ENCODE peak calls at places on chromosomes 12 and 14, in seven cellular contexts. One of them, this sample, is unnamed.

GRCh38 chr12:24374452-24374851 is 425.0 kb upstream of the SOX5 start:
- DNase-seq in hepatocyte: no peak
- DNase-seq in CD8-positive, alpha-beta T cell: no peak
- DNase-seq in GM23338: no peak
- DNase-seq in lower lobe of right lung: no peak
- DNase-seq in stomach: no peak
- DNase-seq in tibial artery: no peak
- DNase-seq in this sample: no peak

GRCh38 chr14:101226265-101226602 is 322.7 kb upstream of the RTL1 start:
- DNase-seq in hepatocyte: no peak
- DNase-seq in CD8-positive, alpha-beta T cell: no peak
- DNase-seq in GM23338: no peak
- DNase-seq in lower lobe of right lung: no peak
- DNase-seq in stomach: no peak
- DNase-seq in tibial artery: no peak
- DNase-seq in this sample: no peak

GRCh38 chr14:67469954-67470353 is 18.6 kb downstream of the TMEM229B start:
- DNase-seq in hepatocyte: no peak
- DNase-seq in CD8-positive, alpha-beta T cell: no peak
- DNase-seq in GM23338: no peak
- DNase-seq in lower lobe of right lung: no peak
- DNase-seq in stomach: no peak
- DNase-seq in tibial artery: no peak
- DNase-seq in this sample: no peak

GRCh38 chr12:11133816-11134215 is 628 bp downstream of the TAS2R30 start:
- DNase-seq in hepatocyte: no peak
- DNase-seq in CD8-positive, alpha-beta T cell: no peak
- DNase-seq in GM23338: no peak
- DNase-seq in lower lobe of right lung: no peak
- DNase-seq in stomach: no peak
- DNase-seq in tibial artery: no peak
- DNase-seq in this sample: no peak

GRCh38 chr14:90544566-90544965 is 147.7 kb downstream of the CALM1 start:
- DNase-seq in hepatocyte: no peak
- DNase-seq in CD8-positive, alpha-beta T cell: no peak
- DNase-seq in GM23338: no peak
- DNase-seq in lower lobe of right lung: no peak
- DNase-seq in stomach: no peak
- DNase-seq in tibial artery: no peak
- DNase-seq in this sample: no peak

GRCh38 chr12:24553259-24553658 is 395.6 kb downstream of the BCAT1 start:
- DNase-seq in hepatocyte: no peak
- DNase-seq in CD8-positive, alpha-beta T cell: no peak
- DNase-seq in GM23338: no peak
- DNase-seq in lower lobe of right lung: no peak
- DNase-seq in stomach: no peak
- DNase-seq in tibial artery: no peak
- DNase-seq in this sample: no peak

GRCh38 chr12:103846415-103846814 is 5.4 kb upstream of the NT5DC3 start:
- DNase-seq in hepatocyte: no peak
- DNase-seq in CD8-positive, alpha-beta T cell: no peak
- DNase-seq in GM23338: no peak
- DNase-seq in lower lobe of right lung: no peak
- DNase-seq in stomach: no peak
- DNase-seq in tibial artery: no peak
- DNase-seq in this sample: no peak

GRCh38 chr14:32354716-32355115 is 25.6 kb downstream of the AKAP6 start:
- DNase-seq in hepatocyte: no peak
- DNase-seq in CD8-positive, alpha-beta T cell: no peak
- DNase-seq in GM23338: peak; percentile 24
- DNase-seq in lower lobe of right lung: no peak
- DNase-seq in stomach: no peak
- DNase-seq in tibial artery: no peak
- DNase-seq in this sample: no peak

GRCh38 chr14:60195179-60195810 is 30.1 kb upstream of the DHRS7 start:
- DNase-seq in hepatocyte: no peak
- DNase-seq in CD8-positive, alpha-beta T cell: no peak
- DNase-seq in GM23338: peak; percentile 47
- DNase-seq in lower lobe of right lung: no peak
- DNase-seq in stomach: no peak
- DNase-seq in tibial artery: no peak
- DNase-seq in this sample: no peak

GRCh38 chr14:92698393-92698792 is 50.0 kb downstream of the LGMN start:
- DNase-seq in hepatocyte: no peak
- DNase-seq in CD8-positive, alpha-beta T cell: no peak
- DNase-seq in GM23338: no peak
- DNase-seq in lower lobe of right lung: no peak
- DNase-seq in stomach: no peak
- DNase-seq in tibial artery: no peak
- DNase-seq in this sample: no peak

GRCh38 chr12:43336962-43337555 is 214.9 kb downstream of the ADAMTS20 start:
- DNase-seq in hepatocyte: peak; percentile 21
- DNase-seq in CD8-positive, alpha-beta T cell: no peak
- DNase-seq in GM23338: peak; percentile 57
- DNase-seq in lower lobe of right lung: no peak
- DNase-seq in stomach: no peak
- DNase-seq in tibial artery: no peak
- DNase-seq in this sample: no peak

GRCh38 chr12:1812650-1813302 is 7.6 kb upstream of the LRTM2 start:
- DNase-seq in hepatocyte: peak; percentile 62
- DNase-seq in CD8-positive, alpha-beta T cell: no peak
- DNase-seq in GM23338: no peak
- DNase-seq in lower lobe of right lung: peak; percentile 76
- DNase-seq in stomach: peak; percentile 39
- DNase-seq in tibial artery: no peak
- DNase-seq in this sample: no peak

GRCh38 chr12:20367731-20368652 is at the start of gene PDE3A:
- DNase-seq in hepatocyte: peak; percentile 82
- DNase-seq in CD8-positive, alpha-beta T cell: no peak
- DNase-seq in GM23338: peak; percentile 93
- DNase-seq in lower lobe of right lung: peak; percentile 50
- DNase-seq in stomach: no peak
- DNase-seq in tibial artery: peak; percentile 89
- DNase-seq in this sample: peak; percentile 22

DNA sequence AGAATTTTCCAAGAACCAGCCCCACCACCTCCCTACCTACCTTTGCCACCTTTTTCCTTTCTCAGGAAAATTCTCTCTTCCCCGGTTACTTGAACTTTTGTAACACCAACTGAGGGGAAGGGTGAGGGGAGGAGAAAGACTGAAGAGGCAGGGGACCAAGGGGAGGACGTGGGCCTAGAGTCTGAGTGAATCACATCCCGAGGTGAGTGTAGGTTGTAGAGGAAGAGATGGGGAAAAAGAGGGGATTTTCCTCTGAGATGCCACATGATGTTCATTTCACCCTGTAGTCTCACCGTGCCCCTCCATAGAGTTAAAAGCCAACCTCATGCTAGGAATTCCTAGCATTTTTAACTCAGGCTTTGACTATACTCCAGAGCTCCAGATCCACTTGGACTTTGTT is 311.8 kb downstream of the RPAP3 start:
- DNase-seq in hepatocyte: no peak
- DNase-seq in CD8-positive, alpha-beta T cell: no peak
- DNase-seq in GM23338: peak; percentile 8
- DNase-seq in lower lobe of right lung: no peak
- DNase-seq in stomach: no peak
- DNase-seq in tibial artery: no peak
- DNase-seq in this sample: no peak
- H3K27ac ChIP-seq in hepatocyte: no peak overlapping the region
- H3K27ac ChIP-seq in CD8-positive, alpha-beta T cell: peak overlapping the region; percentile 21
- H3K27ac ChIP-seq in GM23338: no peak overlapping the region
- H3K27ac ChIP-seq in lower lobe of right lung: no peak overlapping the region
- H3K27ac ChIP-seq in stomach: no peak overlapping the region
- H3K27ac ChIP-seq in tibial artery: no peak overlapping the region
- H3K27ac ChIP-seq in this sample: no peak overlapping the region

DNA sequence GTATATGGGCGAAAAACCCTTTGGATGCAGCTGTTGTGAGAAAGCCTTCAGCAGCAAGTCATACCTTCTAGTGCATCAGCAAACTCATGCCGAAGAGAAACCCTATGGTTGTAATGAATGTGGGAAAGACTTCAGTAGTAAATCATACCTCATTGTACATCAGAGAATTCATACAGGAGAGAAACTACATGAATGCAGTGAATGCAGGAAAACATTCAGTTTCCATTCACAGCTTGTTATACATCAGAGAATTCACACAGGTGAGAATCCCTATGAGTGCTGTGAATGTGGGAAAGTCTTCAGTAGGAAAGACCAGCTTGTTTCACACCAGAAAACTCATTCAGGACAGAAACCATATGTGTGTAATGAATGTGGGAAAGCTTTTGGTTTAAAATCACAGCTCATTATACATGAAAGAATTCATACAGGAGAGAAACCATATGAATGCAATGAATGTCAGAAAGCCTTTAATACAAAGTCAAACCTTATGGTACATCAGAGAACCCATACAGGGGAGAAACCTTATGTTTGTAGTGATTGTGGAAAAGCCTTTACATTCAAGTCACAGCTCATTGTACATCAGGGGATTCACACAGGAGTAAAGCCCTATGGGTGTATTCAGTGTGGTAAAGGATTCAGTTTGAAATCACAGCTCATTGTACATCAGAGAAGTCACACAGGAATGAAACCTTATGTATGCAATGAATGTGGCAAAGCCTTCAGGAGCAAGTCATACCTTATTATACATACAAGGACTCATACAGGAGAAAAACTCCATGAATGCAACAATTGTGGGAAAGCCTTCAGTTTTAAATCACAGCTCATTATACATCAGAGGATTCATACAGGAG is 21.4 kb downstream of the ZNF268 start:
- DNase-seq in hepatocyte: no peak
- DNase-seq in CD8-positive, alpha-beta T cell: no peak
- DNase-seq in GM23338: peak; percentile 8
- DNase-seq in lower lobe of right lung: no peak
- DNase-seq in stomach: no peak
- DNase-seq in tibial artery: no peak
- DNase-seq in this sample: no peak
- H3K4me3 ChIP-seq in hepatocyte: peak overlapping the region; percentile 27
- H3K4me3 ChIP-seq in CD8-positive, alpha-beta T cell: peak overlapping the region; percentile 6
- H3K4me3 ChIP-seq in GM23338: peak overlapping the region; percentile 19
- H3K4me3 ChIP-seq in lower lobe of right lung: no peak overlapping the region
- H3K4me3 ChIP-seq in stomach: no peak overlapping the region
- H3K4me3 ChIP-seq in tibial artery: no peak overlapping the region
- H3K4me3 ChIP-seq in this sample: no peak overlapping the region

DNA sequence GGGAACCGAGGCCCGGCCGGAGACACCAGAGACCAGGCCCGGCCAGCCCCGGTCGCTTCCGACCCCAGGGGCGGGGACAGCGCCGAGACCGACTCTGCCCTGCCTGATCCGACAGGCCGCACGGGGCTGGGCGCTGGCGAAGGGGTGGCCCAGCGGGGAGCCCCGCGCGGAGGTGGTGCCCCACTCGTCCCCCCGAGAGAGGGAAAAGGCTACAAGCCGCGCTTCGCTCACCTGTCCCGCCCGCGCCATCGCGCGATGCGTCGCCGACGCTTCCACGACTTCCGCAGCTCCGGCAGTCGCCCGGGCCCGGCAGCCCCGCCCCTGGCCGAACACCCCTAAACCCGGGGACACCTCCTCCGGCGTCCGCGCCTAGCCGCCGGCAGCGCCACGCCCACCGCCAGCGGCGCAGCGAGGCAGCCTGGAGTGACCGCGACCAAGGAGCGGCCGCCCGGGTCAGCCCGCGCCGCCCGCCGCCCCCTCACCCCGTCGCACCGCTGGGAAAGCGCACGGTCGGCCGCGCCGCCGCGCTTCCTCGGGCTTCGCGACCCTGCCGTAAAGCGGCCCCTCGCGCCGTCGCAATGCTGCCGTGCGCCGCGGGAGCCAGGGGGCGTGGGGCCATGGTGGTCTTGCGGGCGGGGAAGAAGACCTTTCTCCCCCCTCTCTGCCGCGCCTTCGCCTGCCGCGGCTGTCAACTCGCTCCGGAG is at the start of the genes BAG5 and COA8:
- DNase-seq in hepatocyte: peak; percentile 92
- DNase-seq in CD8-positive, alpha-beta T cell: peak; percentile 79
- DNase-seq in GM23338: peak; percentile 94
- DNase-seq in lower lobe of right lung: peak; percentile 94
- DNase-seq in stomach: peak; percentile 85
- DNase-seq in tibial artery: peak; percentile 91
- DNase-seq in this sample: peak; percentile 93
- H3K4me1 ChIP-seq in hepatocyte: peaks cover 17% of the 10 kb centered on the region
- H3K4me1 ChIP-seq in CD8-positive, alpha-beta T cell: peaks cover 46% of the 10 kb centered on the region
- H3K4me1 ChIP-seq in GM23338: peaks cover 16% of the 10 kb centered on the region
- H3K4me1 ChIP-seq in lower lobe of right lung: peaks cover 62% of the 10 kb centered on the region
- H3K4me1 ChIP-seq in stomach: peaks cover 82% of the 10 kb centered on the region
- H3K4me1 ChIP-seq in tibial artery: no peaks in the 10 kb centered on the region
- H3K4me1 ChIP-seq in this sample: no peaks in the 10 kb centered on the region

GRCh38 chr14:53952533-53952932 is 4.1 kb downstream of the BMP4 start:
- DNase-seq in hepatocyte: peak; percentile 26
- DNase-seq in CD8-positive, alpha-beta T cell: no peak
- DNase-seq in GM23338: peak; percentile 52
- DNase-seq in lower lobe of right lung: no peak
- DNase-seq in stomach: no peak
- DNase-seq in tibial artery: no peak
- DNase-seq in this sample: no peak

GRCh38 chr14:53953828-53954550 is 2.6 kb downstream of the BMP4 start:
- DNase-seq in hepatocyte: peak; percentile 74
- DNase-seq in CD8-positive, alpha-beta T cell: no peak
- DNase-seq in GM23338: peak; percentile 57
- DNase-seq in lower lobe of right lung: peak; percentile 59
- DNase-seq in stomach: no peak
- DNase-seq in tibial artery: peak; percentile 83
- DNase-seq in this sample: peak; percentile 59

GRCh38 chr14:53954551-53955233 is 1.9 kb downstream of the BMP4 start:
- DNase-seq in hepatocyte: peak; percentile 47
- DNase-seq in CD8-positive, alpha-beta T cell: no peak
- DNase-seq in GM23338: no peak
- DNase-seq in lower lobe of right lung: no peak
- DNase-seq in stomach: no peak
- DNase-seq in tibial artery: peak; percentile 71
- DNase-seq in this sample: peak; percentile 47

GRCh38 chr14:53951661-53952265 is 4.9 kb downstream of the BMP4 start:
- DNase-seq in hepatocyte: peak; percentile 28
- DNase-seq in CD8-positive, alpha-beta T cell: no peak
- DNase-seq in GM23338: peak; percentile 65
- DNase-seq in lower lobe of right lung: no peak
- DNase-seq in stomach: no peak
- DNase-seq in tibial artery: no peak
- DNase-seq in this sample: no peak

DNA sequence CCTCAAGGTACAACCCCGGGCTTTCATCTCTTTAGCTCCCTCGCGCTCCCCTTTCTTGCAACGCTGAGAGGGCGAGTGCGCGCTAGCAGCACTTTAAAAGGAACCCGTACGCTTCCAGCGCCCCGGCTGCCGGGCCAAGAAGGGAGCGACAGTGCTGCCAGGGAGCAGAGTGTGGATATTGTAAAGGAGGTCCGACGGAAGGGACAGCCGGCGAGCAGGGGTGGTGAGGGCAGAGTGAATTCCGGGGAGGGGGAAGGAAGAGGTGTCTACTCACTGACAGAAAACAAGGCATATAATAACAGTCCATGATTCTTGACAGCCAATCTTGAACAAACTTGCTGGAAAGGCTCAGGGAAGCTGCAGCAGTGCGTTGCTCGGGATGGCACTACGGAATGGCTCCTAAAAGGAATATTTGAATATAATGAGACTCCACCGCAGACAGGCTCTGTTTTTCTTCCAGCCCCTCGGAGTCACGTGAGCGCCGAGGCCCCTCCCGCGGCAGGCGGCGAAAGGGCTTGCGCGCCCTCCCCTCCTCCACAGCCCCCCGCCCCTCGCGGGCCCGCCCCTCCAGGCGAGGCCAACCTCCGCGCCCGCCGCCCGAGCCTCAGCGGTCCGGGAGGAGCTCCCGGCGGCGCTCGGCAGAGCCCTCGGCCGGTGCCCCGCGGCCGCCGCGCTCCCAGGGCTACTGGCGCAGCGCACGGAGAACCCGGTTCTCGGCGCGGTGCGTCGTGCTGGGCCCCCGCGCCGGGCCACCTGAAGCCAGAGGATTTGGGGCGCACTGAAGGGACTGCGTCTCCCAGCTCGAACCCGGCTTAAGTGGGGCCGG is 3.4 kb downstream of the BMP4 start:
- DNase-seq in hepatocyte: peak; percentile 95
- DNase-seq in CD8-positive, alpha-beta T cell: no peak
- DNase-seq in GM23338: peak; percentile 86
- DNase-seq in lower lobe of right lung: peak; percentile 85
- DNase-seq in stomach: peak; percentile 69
- DNase-seq in tibial artery: peak; percentile 94
- DNase-seq in this sample: peak; percentile 89
- H3K27ac ChIP-seq in hepatocyte: peak overlapping the region; percentile 95
- H3K27ac ChIP-seq in CD8-positive, alpha-beta T cell: no peak overlapping the region
- H3K27ac ChIP-seq in GM23338: no peak overlapping the region
- H3K27ac ChIP-seq in lower lobe of right lung: peak overlapping the region; percentile 84
- H3K27ac ChIP-seq in stomach: peak overlapping the region; percentile 86
- H3K27ac ChIP-seq in tibial artery: peak overlapping the region; percentile 96
- H3K27ac ChIP-seq in this sample: peak overlapping the region; percentile 59